ENCODE peak calls at places on chromosomes 3 and 15, in four cellular contexts. H is SK-N-MC; B is effector memory CD4-positive, alpha-beta T cell; W is brain microvascular endothelial cell. S is an unnamed sample.

GRCh38 chr3:156664285-156665178 is 9.9 kb upstream of the TIPARP start:
- DNase-seq in H (no peak), B (no peak), W (no peak), S (no peak)

GRCh38 chr3:12959838-12960378 is 113.3 kb downstream of the IQSEC1 start:
- DNase-seq in H (no peak), B (no peak), W (no peak), S (no peak)

GRCh38 chr3:101725192-101725889 is 927 bp downstream of the CEP97 start:
- DNase-seq in H (no peak), B (no peak), W (no peak), S (peak; percentile 70)

GRCh38 chr3:100538339-100538706 is 45.9 kb downstream of the TMEM45A start:
- DNase-seq in H (no peak), B (no peak), W (no peak), S (no peak)

GRCh38 chr3:57281710-57282109 is 10.8 kb downstream of the ASB14 start:
- DNase-seq in H (no peak), B (no peak), W (peak; percentile 28), S (no peak)

GRCh38 chr3:8546609-8547008 is 45.0 kb downstream of the LMCD1 start:
- DNase-seq in H (no peak), B (no peak), W (no peak), S (no peak)

GRCh38 chr3:13375464-13375863 is 44.7 kb downstream of the NUP210 start:
- DNase-seq in H (no peak), B (no peak), W (no peak), S (no peak)

GRCh38 chr3:100334340-100335136 is at the start of gene NIT2:
- DNase-seq in H (no peak), B (peak; percentile 65), W (peak; percentile 65), S (peak; percentile 92)

GRCh38 chr3:23442598-23443383 is 239.7 kb downstream of the UBE2E2 start:
- DNase-seq in H (no peak), B (no peak), W (peak; percentile 53), S (no peak)

GRCh38 chr3:113247664-113248458 is 36.5 kb downstream of the BOC start:
- DNase-seq in H (no peak), B (no peak), W (no peak), S (no peak)

GRCh38 chr15:77107531-77108355 is 36.8 kb upstream of the TSPAN3 start:
- DNase-seq in H (no peak), B (no peak), W (peak; percentile 67), S (no peak)

GRCh38 chr15:25844981-25845680 is 18.0 kb downstream of the ATP10A start:
- DNase-seq in H (no peak), B (no peak), W (no peak), S (no peak)

GRCh38 chr3:8992854-8993253 is 29.6 kb upstream of the RAD18 start:
- DNase-seq in H (no peak), B (no peak), W (no peak), S (no peak)

GRCh38 chr3:125075738-125076137 is 19.9 kb upstream of the HEG1 start:
- DNase-seq in H (no peak), B (no peak), W (no peak), S (no peak)

GRCh38 chr3:193853511-193854219 is 260.7 kb downstream of the OPA1 start:
- DNase-seq in H (no peak), B (no peak), W (no peak), S (no peak)
- H3K27ac ChIP-seq in H (peak overlapping the region; percentile 11), B (no peak overlapping the region), W (no peak overlapping the region), S (no peak overlapping the region)

DNA sequence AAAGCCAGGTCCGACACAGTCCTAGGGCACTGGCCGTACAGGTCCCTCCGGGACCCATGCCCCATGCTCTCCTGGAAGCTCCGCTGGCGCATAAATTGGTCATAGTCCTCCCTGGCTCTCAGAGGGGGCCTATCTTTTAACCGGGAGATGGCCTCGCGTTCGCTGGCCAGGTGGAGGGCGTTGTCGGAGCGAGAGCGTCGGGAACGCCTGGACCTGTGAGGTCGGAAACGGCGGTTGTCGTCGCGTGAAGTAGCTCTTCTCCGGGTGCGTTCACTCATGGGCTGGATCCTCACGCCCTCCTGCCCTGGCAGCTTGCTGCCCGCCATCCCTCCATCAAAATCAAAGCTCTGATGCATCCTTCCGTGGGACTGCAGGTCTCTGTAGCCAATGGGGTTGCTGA is 76.0 kb upstream of the PSMD6 start:
- DNase-seq in H (no peak), B (no peak), W (no peak), S (no peak)
- H3K27ac ChIP-seq in H (no peak overlapping the region), B (no peak overlapping the region), W (no peak overlapping the region), S (no peak overlapping the region)

GRCh38 chr3:135145581-135145980 is 350.5 kb downstream of the EPHB1 start:
- DNase-seq in H (no peak), B (no peak), W (no peak), S (no peak)

GRCh38 chr3:135150282-135150681 is 355.2 kb downstream of the EPHB1 start:
- DNase-seq in H (no peak), B (no peak), W (no peak), S (no peak)

GRCh38 chr3:135148431-135148830 is 353.4 kb downstream of the EPHB1 start:
- DNase-seq in H (no peak), B (no peak), W (no peak), S (no peak)

GRCh38 chr3:135143474-135143873 is 348.4 kb downstream of the EPHB1 start:
- DNase-seq in H (no peak), B (no peak), W (no peak), S (no peak)

DNA sequence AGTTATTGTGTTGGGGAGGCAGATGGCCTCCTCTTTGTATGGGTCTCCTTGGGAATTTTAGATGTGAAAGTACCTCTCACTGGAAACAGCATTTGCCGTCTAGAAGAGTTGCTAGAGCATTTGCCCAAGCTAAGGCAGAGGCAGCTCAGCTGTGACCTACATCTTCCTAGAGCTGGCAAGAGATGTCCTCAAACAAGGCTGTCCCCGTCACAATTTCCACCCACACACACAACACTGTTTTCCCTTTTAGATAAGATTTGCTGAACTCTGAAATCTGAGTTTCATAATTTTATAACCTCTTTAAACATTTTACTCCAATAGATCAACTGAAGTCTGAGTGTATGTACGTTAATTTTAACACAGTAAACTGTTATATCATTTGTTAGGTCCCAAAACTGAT is 352.6 kb downstream of the EPHB1 start:
- DNase-seq in H (no peak), B (no peak), W (no peak), S (no peak)
- H3K27ac ChIP-seq in H (no peak overlapping the region), B (no peak overlapping the region), W (no peak overlapping the region), S (no peak overlapping the region)

GRCh38 chr15:78930577-78931388 is 14.1 kb downstream of the CTSH start:
- DNase-seq in H (no peak), B (no peak), W (peak; percentile 87), S (no peak)
- H3K27ac ChIP-seq in H (no peak overlapping the region), B (no peak overlapping the region), W (peak overlapping the region; percentile 13), S (peak overlapping the region; percentile 44)

GRCh38 chr3:140956058-140956835 is 14.6 kb downstream of the SLC25A36 start:
- DNase-seq in H (no peak), B (no peak), W (no peak), S (no peak)
- H3K27ac ChIP-seq in H (no peak overlapping the region), B (no peak overlapping the region), W (no peak overlapping the region), S (no peak overlapping the region)

DNA sequence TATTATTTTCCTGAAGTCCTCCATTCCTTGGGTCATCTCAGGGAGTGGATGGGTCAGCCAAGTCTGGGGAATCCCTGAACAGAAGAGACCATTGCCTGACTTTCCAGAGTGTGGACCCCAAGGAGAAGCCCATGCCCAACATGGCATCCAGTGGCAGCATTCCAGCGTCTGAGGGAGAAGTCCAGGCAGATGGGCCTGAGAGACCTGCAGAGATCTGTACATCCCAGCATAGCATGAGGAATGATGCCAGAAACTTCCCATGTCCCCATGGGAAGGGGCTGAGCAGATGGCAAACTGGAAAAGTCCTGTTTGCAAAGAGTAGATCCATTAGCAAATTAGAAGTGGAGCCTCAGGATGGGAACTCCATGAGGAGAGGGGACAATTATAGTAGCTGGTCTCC is 17.6 kb upstream of the COLQ start:
- DNase-seq in H (no peak), B (no peak), W (no peak), S (no peak)
- H3K27ac ChIP-seq in H (no peak overlapping the region), B (no peak overlapping the region), W (no peak overlapping the region), S (no peak overlapping the region)

GRCh38 chr3:171460226-171461086 is at the start of gene TNIK:
- DNase-seq in H (no peak), B (peak; percentile 92), W (peak; percentile 96), S (peak; percentile 94)
- H3K27ac ChIP-seq in H (no peak within 1 kb of the TSS), B (peak within 1 kb of the TSS; percentile 76), W (peak within 1 kb of the TSS; percentile 36), S (peak within 1 kb of the TSS; percentile 54)

S was measured in ascending aorta.